ENCODE peak calls at places on chromosomes 13 and 19, in nine cellular contexts. B is ELF-1; Q is H1; O is neuronal stem cell; V is activated T-cell treated with anti-CD3 and anti-CD28 coated beads, Interleukin-2, amount 50 U/mL, for 72 hours; J is stimulated activated CD8-positive, alpha-beta memory T cell treated with anti-CD3 and anti-CD28 coated beads, Interleukin-4, amount 100 ng/mL, for 4 hours; M is MCF 10A; E is choroid plexus epithelial cell; Z is activated CD8-positive, alpha-beta memory T cell treated with anti-CD3 and anti-CD28 coated beads for 48 hours. C is an unnamed sample.

GRCh38 chr13:99909836-99910619 is 61.5 kb downstream of the ZIC5 start:
- DNase-seq in B (no peak), Q (no peak), O (no peak), V (no peak), J (no peak), M (peak; percentile 38), E (peak; percentile 53), Z (no peak), C (no peak)

GRCh38 chr13:107562222-107562621 is 653.1 kb downstream of the LIG4 start:
- DNase-seq in B (no peak), Q (no peak), O (no peak), V (no peak), J (no peak), M (no peak), E (no peak), Z (no peak), C (no peak)

GRCh38 chr19:18670313-18670712 is 13.2 kb upstream of the CRTC1 start:
- DNase-seq in B (no peak), Q (no peak), O (no peak), V (no peak), J (no peak), M (no peak), E (no peak), Z (no peak), C (no peak)

GRCh38 chr13:113996081-113996911 is 22.4 kb upstream of the C13orf46 start:
- DNase-seq in B (no peak), Q (no peak), O (no peak), V (no peak), J (no peak), M (no peak), E (no peak), Z (no peak), C (no peak)

GRCh38 chr19:45467115-45467455 is 711 bp upstream of the FOSB start:
- DNase-seq in B (no peak), Q (no peak), O (no peak), V (no peak), J (no peak), M (peak; percentile 18), E (no peak), Z (no peak), C (peak; percentile 60)

GRCh38 chr19:3443840-3444694 is 36.3 kb downstream of the SMIM24 start:
- DNase-seq in B (peak; percentile 83), Q (peak; percentile 82), O (peak; percentile 89), V (no peak), J (no peak), M (no peak), E (peak; percentile 72), Z (no peak), C (peak; percentile 75)

GRCh38 chr19:57171551-57172081 is 4.3 kb upstream of the DUXA start:
- DNase-seq in B (peak; percentile 61), Q (peak; percentile 42), O (peak; percentile 48), V (peak; percentile 43), J (peak; percentile 3), M (peak; percentile 4), E (peak; percentile 61), Z (no peak), C (peak; percentile 37)

GRCh38 chr13:28401303-28402056 is 93.4 kb downstream of the FLT1 start:
- DNase-seq in B (no peak), Q (no peak), O (no peak), V (no peak), J (no peak), M (peak; percentile 61), E (peak; percentile 84), Z (no peak), C (peak; percentile 86)

GRCh38 chr19:13961826-13962737 is 9.8 kb downstream of the DCAF15 start:
- DNase-seq in B (peak; percentile 52), Q (peak; percentile 74), O (no peak), V (no peak), J (no peak), M (no peak), E (no peak), Z (no peak), C (peak; percentile 24)

GRCh38 chr19:14381689-14382474 is 638 bp downstream of the ADGRE5 start:
- DNase-seq in B (no peak), Q (no peak), O (no peak), V (peak; percentile 82), J (no peak), M (peak; percentile 57), E (no peak), Z (no peak), C (peak; percentile 71)

GRCh38 chr19:17902701-17903100 is 30.1 kb upstream of the CCDC124 start:
- DNase-seq in B (no peak), Q (no peak), O (no peak), V (no peak), J (no peak), M (peak; percentile 90), E (peak; percentile 86), Z (no peak), C (peak; percentile 24)

GRCh38 chr13:113926301-113926761 is 47.5 kb downstream of the C13orf46 start:
- DNase-seq in B (no peak), Q (no peak), O (no peak), V (no peak), J (no peak), M (peak; percentile 80), E (peak; percentile 78), Z (no peak), C (peak; percentile 62)

GRCh38 chr13:26548251-26548765 is 9.2 kb upstream of the WASF3 start:
- DNase-seq in B (no peak), Q (peak; percentile 11), O (no peak), V (no peak), J (no peak), M (no peak), E (no peak), Z (no peak), C (no peak)

GRCh38 chr19:56163097-56163496 is 12.7 kb upstream of the GALP start:
- DNase-seq in B (no peak), Q (no peak), O (no peak), V (no peak), J (no peak), M (no peak), E (no peak), Z (no peak), C (no peak)

GRCh38 chr13:112248909-112249592 is 127.1 kb upstream of the SPACA7 start:
- DNase-seq in B (peak; percentile 21), Q (peak; percentile 39), O (no peak), V (no peak), J (no peak), M (no peak), E (no peak), Z (no peak), C (no peak)

GRCh38 chr19:4115050-4115817 is 8.7 kb downstream of the MAP2K2 start:
- DNase-seq in B (no peak), Q (no peak), O (no peak), V (peak; percentile 69), J (peak; percentile 14), M (no peak), E (no peak), Z (no peak), C (no peak)

GRCh38 chr19:55620410-55620809 is 4.0 kb downstream of the ZNF784 start:
- DNase-seq in B (no peak), Q (no peak), O (no peak), V (peak; percentile 43), J (no peak), M (no peak), E (peak; percentile 19), Z (no peak), C (no peak)

GRCh38 chr13:98576963-98577822 is at the start of gene STK24:
- DNase-seq in B (peak; percentile 69), Q (peak; percentile 75), O (peak; percentile 69), V (peak; percentile 88), J (no peak), M (peak; percentile 67), E (peak; percentile 85), Z (peak; percentile 40), C (peak; percentile 92)

GRCh38 chr13:100349594-100349993 is 239.0 kb downstream of the GGACT start:
- DNase-seq in B (no peak), Q (no peak), O (no peak), V (no peak), J (no peak), M (no peak), E (no peak), Z (no peak), C (no peak)

C was measured in mesenchymal stem cell.